ENCODE peak calls at places on chromosome 11, in nine cellular contexts. N is heart left ventricle, J is right cardiac atrium, I is PC-9, K is transverse colon, F is suprapubic skin, W is esophagus squamous epithelium, P is prostate gland, E is colonic mucosa. D is an unnamed sample. For H3K4me1, the result is how much of the 10 kb centered on the place peaks cover.

GRCh38 chr11:31805037-31805628 is 6.0 kb downstream of the PAX6 start:
- DNase-seq in N (no peak), J (no peak), I (no peak), K (no peak), F (no peak), W (no peak), P (no peak), E (no peak), D (no peak)

GRCh38 chr11:102751673-102752072 is 26.9 kb upstream of the MMP8 start:
- DNase-seq in N (no peak), J (no peak), I (no peak), K (no peak), F (no peak), W (no peak), P (no peak), E (no peak), D (no peak)

GRCh38 chr11:125062931-125063428 is at the start of gene SLC37A2:
- DNase-seq in N (peak), J (peak), I (peak), K (peak), F (peak), W (no peak), P (peak), E (peak), D (peak)

GRCh38 chr11:118497831-118498230 is 29.4 kb upstream of the TTC36 start:
- DNase-seq in N (no peak), J (no peak), I (no peak), K (no peak), F (no peak), W (no peak), P (no peak), E (no peak), D (no peak)

GRCh38 chr11:73760066-73760679 is 701 bp downstream of the RAB6A start:
- DNase-seq in N (peak), J (peak), I (peak), K (peak), F (peak), W (no peak), P (peak), E (peak), D (peak)

GRCh38 chr11:65430406-65431217 is 8.0 kb downstream of the NEAT1 start:
- DNase-seq in N (no peak), J (peak), I (no peak), K (peak), F (peak), W (no peak), P (peak), E (no peak), D (no peak)

GRCh38 chr11:94604496-94604895 is 37.3 kb downstream of the PIWIL4 start:
- DNase-seq in N (no peak), J (no peak), I (no peak), K (no peak), F (no peak), W (no peak), P (no peak), E (no peak), D (no peak)

GRCh38 chr11:34223021-34223813 is 117.8 kb downstream of the NAT10 start:
- DNase-seq in N (peak), J (peak), I (no peak), K (peak), F (no peak), W (no peak), P (peak), E (peak), D (peak)

GRCh38 chr11:44950625-44951472 is at the start of gene TP53I11:
- DNase-seq in N (peak), J (peak), I (no peak), K (peak), F (peak), W (no peak), P (peak), E (peak), D (peak)

GRCh38 chr11:27421819-27422494 is 50.6 kb downstream of the LGR4 start:
- DNase-seq in N (no peak), J (no peak), I (no peak), K (no peak), F (no peak), W (no peak), P (no peak), E (no peak), D (no peak)

GRCh38 chr11:128061321-128061871 is 526.0 kb downstream of the ETS1 start:
- DNase-seq in N (no peak), J (no peak), I (peak), K (no peak), F (no peak), W (no peak), P (peak), E (no peak), D (no peak)

GRCh38 chr11:125954945-125955640 is 9.2 kb downstream of the VSIG10L2 start:
- DNase-seq in N (no peak), J (no peak), I (no peak), K (no peak), F (no peak), W (no peak), P (no peak), E (no peak), D (no peak)

GRCh38 chr11:132639986-132640385 is 892.3 kb downstream of the OPCML start:
- DNase-seq in N (no peak), J (no peak), I (no peak), K (no peak), F (no peak), W (no peak), P (no peak), E (no peak), D (no peak)

GRCh38 chr11:23359297-23359696 is 499.0 kb upstream of the CCDC179 start:
- DNase-seq in N (no peak), J (no peak), I (peak), K (peak), F (no peak), W (no peak), P (no peak), E (peak), D (no peak)

GRCh38 chr11:66866420-66867010 is 9.7 kb downstream of the LRFN4 start:
- DNase-seq in N (no peak), J (peak), I (no peak), K (no peak), F (no peak), W (no peak), P (no peak), E (no peak), D (no peak)

GRCh38 chr11:11540157-11540556 is 81.6 kb downstream of the GALNT18 start:
- DNase-seq in N (no peak), J (no peak), I (no peak), K (no peak), F (no peak), W (no peak), P (no peak), E (no peak), D (no peak)

GRCh38 chr11:14722507-14722906 is 78.9 kb downstream of the PDE3B start:
- DNase-seq in N (no peak), J (no peak), I (no peak), K (no peak), F (no peak), W (no peak), P (no peak), E (no peak), D (no peak)

GRCh38 chr11:64267207-64267945 is 16.0 kb downstream of the PLCB3 start:
- DNase-seq in N (peak), J (peak), I (peak), K (no peak), F (no peak), W (no peak), P (no peak), E (peak), D (no peak)

GRCh38 chr11:74577624-74578396 is 14.6 kb upstream of the POLD3 start:
- DNase-seq in N (no peak), J (no peak), I (no peak), K (no peak), F (no peak), W (no peak), P (no peak), E (no peak), D (no peak)

GRCh38 chr11:62593434-62594044 is 2.2 kb upstream of the TUT1 start:
- DNase-seq in N (peak), J (peak), I (peak), K (peak), F (peak), W (no peak), P (peak), E (peak), D (peak)

GRCh38 chr11:46243796-46244109 is 33.7 kb upstream of the CREB3L1 start:
- DNase-seq in N (no peak), J (no peak), I (no peak), K (no peak), F (no peak), W (no peak), P (no peak), E (no peak), D (no peak)
- H3K4me1 ChIP-seq in N (under half), J (under half), I (under half), K (under half), F (under half), W (under half), P (under half), E (under half), D (under half)

GRCh38 chr11:76768091-76769047 is 14.8 kb upstream of the TSKU start:
- DNase-seq in N (no peak), J (peak), I (no peak), K (peak), F (no peak), W (no peak), P (peak), E (peak), D (no peak)

GRCh38 chr11:76766521-76766920 is 16.6 kb upstream of the TSKU start:
- DNase-seq in N (no peak), J (no peak), I (no peak), K (no peak), F (no peak), W (no peak), P (no peak), E (no peak), D (no peak)

GRCh38 chr11:76769071-76769560 is 14.0 kb upstream of the TSKU start:
- DNase-seq in N (no peak), J (no peak), I (no peak), K (no peak), F (no peak), W (no peak), P (no peak), E (peak), D (peak)

GRCh38 chr11:76765863-76766350 is 17.2 kb upstream of the TSKU start:
- DNase-seq in N (no peak), J (peak), I (no peak), K (no peak), F (no peak), W (no peak), P (no peak), E (no peak), D (no peak)

DNA sequence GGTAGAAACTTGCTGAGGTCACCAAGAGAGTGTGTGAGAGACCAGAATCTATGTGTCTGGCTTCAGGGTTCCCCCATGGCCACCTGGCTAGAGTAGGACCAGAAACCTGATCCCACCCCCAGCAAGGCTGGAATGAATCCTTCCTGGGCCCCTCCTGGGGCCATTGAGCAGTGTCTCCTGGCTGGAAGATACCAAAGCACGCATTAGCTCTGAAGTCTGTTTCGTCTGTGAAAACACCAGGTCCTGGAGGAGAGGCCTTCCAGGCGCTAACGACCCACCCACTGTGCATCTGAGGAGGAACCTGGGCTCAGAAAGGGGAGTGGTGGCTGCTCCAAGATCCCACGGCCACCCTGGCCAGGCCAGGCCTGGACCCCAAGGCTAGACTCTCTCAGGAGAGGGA is 15.5 kb upstream of the TSKU start:
- DNase-seq in N (no peak), J (no peak), I (no peak), K (no peak), F (no peak), W (no peak), P (no peak), E (no peak), D (no peak)
- H3K4me1 ChIP-seq in N (under half), J (under half), I (half or more), K (under half), F (half or more), W (half or more), P (under half), E (under half), D (half or more)

GRCh38 chr11:77031599-77031998 is 2.6 kb upstream of the B3GNT6 start:
- DNase-seq in N (no peak), J (no peak), I (no peak), K (no peak), F (no peak), W (no peak), P (no peak), E (peak), D (no peak)
- H3K4me1 ChIP-seq in N (under half), J (under half), I (under half), K (under half), F (under half), W (under half), P (under half), E (under half), D (under half)

DNA sequence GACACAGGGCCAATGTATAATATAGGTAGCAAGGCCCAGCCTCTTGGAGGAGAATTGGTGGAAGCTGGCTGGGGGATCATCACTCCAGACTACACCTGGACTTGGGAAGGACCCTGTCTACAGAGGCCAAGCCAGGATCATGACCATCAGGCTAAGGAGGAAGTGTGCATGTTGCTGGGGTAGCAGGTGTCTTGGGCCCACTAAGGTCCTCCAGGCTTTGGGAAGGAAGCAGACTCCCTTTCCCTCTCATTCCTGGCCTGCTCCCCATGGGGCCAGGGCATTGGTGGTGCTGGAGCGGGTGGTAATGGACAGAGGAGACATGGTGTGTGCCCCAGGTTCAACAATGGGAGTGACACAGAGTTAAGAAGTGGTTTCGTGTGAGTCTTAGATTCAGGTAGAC is 16.0 kb upstream of the TUB start:
- DNase-seq in N (no peak), J (no peak), I (no peak), K (no peak), F (no peak), W (no peak), P (no peak), E (no peak), D (no peak)
- H3K4me1 ChIP-seq in N (half or more), J (under half), I (under half), K (under half), F (under half), W (under half), P (under half), E (under half), D (under half)

GRCh38 chr11:12693075-12693473 is 18.9 kb downstream of the TEAD1 start:
- DNase-seq in N (no peak), J (peak), I (no peak), K (no peak), F (no peak), W (no peak), P (no peak), E (no peak), D (peak)

GRCh38 chr11:12692238-12693074 is 18.2 kb downstream of the TEAD1 start:
- DNase-seq in N (peak), J (peak), I (no peak), K (peak), F (peak), W (peak), P (peak), E (peak), D (peak)

GRCh38 chr11:12693485-12694181 is 19.4 kb downstream of the TEAD1 start:
- DNase-seq in N (peak), J (peak), I (peak), K (peak), F (no peak), W (no peak), P (peak), E (peak), D (peak)

GRCh38 chr11:12695221-12695794 is 21.1 kb downstream of the TEAD1 start:
- DNase-seq in N (no peak), J (no peak), I (no peak), K (no peak), F (no peak), W (no peak), P (no peak), E (no peak), D (no peak)

DNA sequence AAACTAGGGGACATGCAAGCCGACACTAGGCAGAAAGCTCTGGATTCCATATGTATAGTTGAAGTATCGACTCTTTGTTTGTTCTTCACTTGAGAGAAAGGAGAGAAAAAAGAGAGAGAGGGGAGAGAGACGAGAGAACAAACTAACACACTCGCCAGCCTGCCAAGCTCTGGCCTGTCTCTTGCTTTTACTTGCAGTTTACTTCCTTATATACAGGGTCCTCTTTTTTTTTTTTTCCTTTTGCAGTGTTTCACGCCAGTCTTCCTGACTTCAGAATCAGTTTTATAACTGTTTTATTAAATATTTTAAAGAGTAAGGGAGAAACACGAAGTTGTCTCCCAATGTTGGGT is 19.9 kb downstream of the TEAD1 start:
- DNase-seq in N (no peak), J (peak), I (no peak), K (peak), F (no peak), W (no peak), P (peak), E (peak), D (peak)
- H3K4me1 ChIP-seq in N (under half), J (under half), I (half or more), K (under half), F (half or more), W (under half), P (under half), E (under half), D (under half)

GRCh38 chr11:75839851-75840250 is 24.8 kb downstream of the UVRAG start:
- DNase-seq in N (no peak), J (no peak), I (no peak), K (no peak), F (no peak), W (no peak), P (no peak), E (no peak), D (no peak)
- H3K4me1 ChIP-seq in N (under half), J (under half), I (under half), K (under half), F (under half), W (under half), P (under half), E (under half), D (under half)

GRCh38 chr11:70159612-70160570 is 43.2 kb upstream of the FADD start:
- DNase-seq in N (no peak), J (peak), I (peak), K (peak), F (peak), W (no peak), P (peak), E (peak), D (peak)
- H3K4me1 ChIP-seq in N (under half), J (under half), I (under half), K (under half), F (under half), W (under half), P (under half), E (under half), D (under half)

GRCh38 chr11:122140535-122140934 is 24.5 kb upstream of the BLID start:
- DNase-seq in N (no peak), J (no peak), I (no peak), K (no peak), F (no peak), W (no peak), P (no peak), E (no peak), D (no peak)
- H3K4me1 ChIP-seq in N (under half), J (under half), I (half or more), K (under half), F (under half), W (under half), P (under half), E (under half), D (under half)

GRCh38 chr11:76668362-76669155 is 2.0 kb downstream of the LRRC32 start:
- DNase-seq in N (no peak), J (no peak), I (no peak), K (peak), F (no peak), W (no peak), P (no peak), E (no peak), D (peak)
- H3K4me1 ChIP-seq in N (under half), J (under half), I (under half), K (under half), F (under half), W (under half), P (under half), E (under half), D (under half)

GRCh38 chr11:1761857-1762536 is 1.7 kb downstream of the CTSD start:
- DNase-seq in N (no peak), J (peak), I (no peak), K (no peak), F (no peak), W (no peak), P (no peak), E (no peak), D (peak)
- H3K4me1 ChIP-seq in N (under half), J (under half), I (under half), K (under half), F (half or more), W (under half), P (under half), E (under half), D (under half)